ENCODE peak calls at places on chromosomes 3 and 15, in eight cellular contexts. M, D, K, A, H, Y, E and P are unnamed samples.

GRCh38 chr3:160106905-160107861 is 118.0 kb upstream of the C3orf80 start:
- DNase-seq in M (no peak), D (no peak), K (peak; percentile 64), A (no peak), H (no peak), Y (no peak), E (no peak), P (no peak)

GRCh38 chr3:70789878-70790277 is 477.4 kb upstream of the MDFIC2 start:
- DNase-seq in M (no peak), D (no peak), K (no peak), A (no peak), H (no peak), Y (no peak), E (no peak), P (no peak)

GRCh38 chr3:113912551-113913246 is 35.1 kb upstream of the ZDHHC23 start:
- DNase-seq in M (peak; percentile 75), D (peak; percentile 74), K (peak; percentile 39), A (peak; percentile 14), H (no peak), Y (peak; percentile 22), E (peak; percentile 82), P (peak; percentile 84)

GRCh38 chr3:13507791-13508339 is 27.8 kb downstream of the HDAC11 start:
- DNase-seq in M (peak; percentile 68), D (no peak), K (no peak), A (peak; percentile 54), H (peak; percentile 55), Y (no peak), E (no peak), P (peak; percentile 93)

GRCh38 chr15:72782993-72783562 is 480 bp downstream of the ADPGK start:
- DNase-seq in M (peak; percentile 70), D (peak; percentile 41), K (no peak), A (no peak), H (no peak), Y (peak; percentile 28), E (peak; percentile 58), P (peak; percentile 46)

GRCh38 chr15:60464836-60465630 is 13.9 kb downstream of the ICE2 start:
- DNase-seq in M (no peak), D (no peak), K (no peak), A (no peak), H (no peak), Y (no peak), E (no peak), P (peak; percentile 69)

GRCh38 chr3:184619348-184619747 is 57.8 kb downstream of the EPHB3 start:
- DNase-seq in M (no peak), D (no peak), K (no peak), A (no peak), H (no peak), Y (no peak), E (no peak), P (peak; percentile 28)

GRCh38 chr3:101303089-101303731 is 17.2 kb downstream of the IMPG2 start:
- DNase-seq in M (peak; percentile 53), D (peak; percentile 12), K (no peak), A (no peak), H (no peak), Y (no peak), E (no peak), P (peak; percentile 60)

GRCh38 chr3:42906085-42906904 is at the start of gene ZNF662:
- DNase-seq in M (peak; percentile 65), D (peak; percentile 19), K (no peak), A (no peak), H (peak; percentile 76), Y (no peak), E (peak; percentile 46), P (peak; percentile 8)

GRCh38 chr15:53193149-53193548 is 403.0 kb upstream of the ONECUT1 start:
- DNase-seq in M (peak; percentile 28), D (peak; percentile 14), K (no peak), A (no peak), H (no peak), Y (no peak), E (peak; percentile 20), P (peak; percentile 30)

GRCh38 chr3:78804251-78805037 is 963.4 kb downstream of the ROBO1 start:
- DNase-seq in M (peak; percentile 63), D (no peak), K (no peak), A (no peak), H (no peak), Y (no peak), E (no peak), P (peak; percentile 42)

GRCh38 chr3:171640520-171641412 is 169.5 kb downstream of the PLD1 start:
- DNase-seq in M (peak; percentile 43), D (no peak), K (no peak), A (no peak), H (no peak), Y (no peak), E (peak; percentile 53), P (peak; percentile 62)

GRCh38 chr3:72255736-72256559 is 471.0 kb upstream of the PROK2 start:
- DNase-seq in M (no peak), D (peak; percentile 51), K (peak; percentile 58), A (no peak), H (peak; percentile 71), Y (no peak), E (peak; percentile 28), P (peak; percentile 40)

GRCh38 chr3:62735510-62735909 is 139.7 kb downstream of the CADPS start:
- DNase-seq in M (no peak), D (no peak), K (no peak), A (no peak), H (no peak), Y (no peak), E (no peak), P (no peak)

GRCh38 chr3:108022316-108023150 is 68.3 kb downstream of the CD47 start:
- DNase-seq in M (no peak), D (no peak), K (no peak), A (no peak), H (peak; percentile 48), Y (no peak), E (peak; percentile 76), P (no peak)

GRCh38 chr3:40043444-40043755 is 234.0 kb downstream of the MYRIP start:
- DNase-seq in M (peak; percentile 82), D (peak; percentile 34), K (no peak), A (no peak), H (no peak), Y (no peak), E (peak; percentile 78), P (peak; percentile 14)